ENCODE peak calls at places on chromosomes 4 and X, in five cellular contexts. I is GM12865; S is right atrium auricular region; G is activated naive CD4-positive, alpha-beta T cell treated with anti-CD3 and anti-CD28 coated beads for 36 hours; L is NCI-H1436. V is an unnamed sample.

GRCh38 chrX:104310084-104310483 is 55.4 kb upstream of the ESX1 start:
- DNase-seq in I (no peak), S (no peak), G (no peak), L (no peak), V (no peak)

GRCh38 chr4:26420903-26421302 is 69.4 kb downstream of the CCKAR start:
- DNase-seq in I (no peak), S (no peak), G (no peak), L (no peak), V (no peak)

GRCh38 chr4:141047228-141047884 is 85.9 kb downstream of the RNF150 start:
- DNase-seq in I (no peak), S (no peak), G (no peak), L (no peak), V (no peak)

GRCh38 chr4:149845643-149846208 is 30.1 kb upstream of the IQCM start:
- DNase-seq in I (no peak), S (no peak), G (no peak), L (peak), V (no peak)

GRCh38 chr4:177005801-177006230 is 213.1 kb upstream of the VEGFC start:
- DNase-seq in I (peak), S (no peak), G (no peak), L (no peak), V (no peak)

GRCh38 chr4:147994491-147995385 is 262.9 kb downstream of the ARHGAP10 start:
- DNase-seq in I (no peak), S (no peak), G (no peak), L (no peak), V (no peak)

GRCh38 chr4:76061977-76062376 is 12.5 kb upstream of the ART3 start:
- DNase-seq in I (peak), S (no peak), G (no peak), L (no peak), V (no peak)

GRCh38 chr4:152050098-152050497 is 289.3 kb upstream of the GATB start:
- DNase-seq in I (no peak), S (no peak), G (no peak), L (no peak), V (no peak)

GRCh38 chr4:80035336-80035735 is 37.7 kb downstream of the ANTXR2 start:
- DNase-seq in I (peak), S (no peak), G (no peak), L (no peak), V (no peak)

GRCh38 chr4:17260395-17260907 is 251.4 kb downstream of the QDPR start:
- DNase-seq in I (peak), S (no peak), G (no peak), L (no peak), V (no peak)

GRCh38 chr4:113008726-113009125 is 40.7 kb upstream of the ANK2 start:
- DNase-seq in I (no peak), S (no peak), G (no peak), L (no peak), V (no peak)

GRCh38 chrX:153853902-153854267 is 23.5 kb upstream of the PDZD4 start:
- DNase-seq in I (no peak), S (no peak), G (no peak), L (no peak), V (no peak)

GRCh38 chrX:20248592-20249192 is 18.0 kb downstream of the RPS6KA3 start:
- DNase-seq in I (no peak), S (no peak), G (no peak), L (no peak), V (no peak)

GRCh38 chr4:2962099-2962455 is 1.1 kb downstream of the NOP14 start:
- DNase-seq in I (peak), S (no peak), G (peak), L (no peak), V (no peak)

GRCh38 chr4:140156529-140157171 is 2.7 kb upstream of the MAML3 start:
- DNase-seq in I (peak), S (no peak), G (peak), L (no peak), V (no peak)

GRCh38 chr4:145580906-145581305 is 38.3 kb upstream of the MMAA start:
- DNase-seq in I (no peak), S (no peak), G (no peak), L (no peak), V (no peak)

GRCh38 chr4:152021788-152022438 is 261.1 kb upstream of the GATB start:
- DNase-seq in I (no peak), S (no peak), G (no peak), L (no peak), V (peak)

GRCh38 chrX:64229145-64229544 is 1.3 kb downstream of the ASB12 start:
- DNase-seq in I (no peak), S (no peak), G (no peak), L (no peak), V (no peak)

GRCh38 chr4:5971077-5971447 is 47.2 kb downstream of the C4orf50 start:
- DNase-seq in I (no peak), S (no peak), G (no peak), L (no peak), V (no peak)

GRCh38 chr4:139655116-139655515 is 10.5 kb upstream of the MGST2 start:
- DNase-seq in I (peak), S (no peak), G (peak), L (peak), V (no peak)

GRCh38 chrX:17563076-17563475 is 174.2 kb upstream of the SCML1 start:
- DNase-seq in I (no peak), S (no peak), G (no peak), L (no peak), V (no peak)

GRCh38 chr4:99968330-99968729 is 18.3 kb upstream of the H2AZ1 start:
- DNase-seq in I (no peak), S (no peak), G (no peak), L (no peak), V (no peak)

GRCh38 chr4:3703677-3704521 is 62.3 kb upstream of the ADRA2C start:
- DNase-seq in I (no peak), S (no peak), G (no peak), L (no peak), V (no peak)